ENCODE peak calls at places on chromosomes 16 and 17, in four cellular contexts. U is esophagus muscularis mucosa, V is upper lobe of left lung, O is body of pancreas. W is an unnamed sample. For H3K4me1, the result is how much of the 10 kb centered on the place peaks cover.

GRCh38 chr16:67087291-67087690 is 22.4 kb upstream of the PHAF1 start:
- DNase-seq in V (no peak), O (no peak), U (no peak), W (no peak)

GRCh38 chr16:30927789-30928378 is 4.5 kb downstream of the FBXL19 start:
- DNase-seq in V (peak), O (peak), U (no peak), W (peak)

GRCh38 chr16:27448531-27449433 is 46.8 kb downstream of the IL21R start:
- DNase-seq in U (no peak), O (no peak), V (peak), W (no peak)

GRCh38 chr16:10756574-10756973 is 12.9 kb downstream of the NUBP1 start:
- DNase-seq in V (no peak), O (no peak), U (no peak), W (no peak)

GRCh38 chr16:12758031-12758669 is 45.5 kb downstream of the CPPED1 start:
- DNase-seq in U (no peak), V (no peak), O (no peak), W (no peak)

GRCh38 chr17:68585643-68586042 is 15.5 kb downstream of the FAM20A start:
- DNase-seq in U (no peak), O (no peak), V (no peak), W (no peak)

GRCh38 chr17:882827-883585 is 96.6 kb downstream of the NXN start:
- DNase-seq in O (peak), V (no peak), U (no peak), W (peak)

GRCh38 chr17:58728831-58729230 is 26.8 kb upstream of the PPM1E start:
- DNase-seq in O (no peak), V (no peak), U (no peak), W (no peak)

GRCh38 chr17:557371-557770 is 157.3 kb downstream of the VPS53 start:
- DNase-seq in O (no peak), U (no peak), V (no peak), W (no peak)

GRCh38 chr16:67336646-67337045 is 10.0 kb downstream of the LRRC36 start:
- DNase-seq in O (no peak), U (peak), V (no peak), W (no peak)

GRCh38 chr17:19263621-19264010 is 26.4 kb downstream of the EPN2 start:
- DNase-seq in O (no peak), U (no peak), V (no peak), W (no peak)

GRCh38 chr16:49563666-49564065 is 190.1 kb downstream of the C16orf78 start:
- DNase-seq in U (no peak), O (no peak), V (no peak), W (no peak)

GRCh38 chr16:68367034-68367433 is 56.2 kb downstream of the PRMT7 start:
- DNase-seq in U (no peak), O (peak), V (no peak), W (no peak)

GRCh38 chr16:83095926-83096692 is 469.3 kb downstream of the CDH13 start:
- DNase-seq in O (no peak), V (no peak), U (no peak), W (no peak)

GRCh38 chr17:74432484-74433391 is 850 bp downstream of the GPRC5C start:
- DNase-seq in O (no peak), U (no peak), V (no peak), W (peak)

GRCh38 chr17:20271016-20271610 is 196.2 kb downstream of the LGALS9B start:
- DNase-seq in O (no peak), V (no peak), U (no peak), W (no peak)

GRCh38 chr17:68776451-68776850 is 175.3 kb upstream of the FAM20A start:
- DNase-seq in V (no peak), U (no peak), O (no peak), W (no peak)

GRCh38 chr17:40459646-40460584 is 16.7 kb downstream of the IGFBP4 start:
- DNase-seq in O (no peak), U (no peak), V (no peak), W (peak)

GRCh38 chr16:73319747-73320146 is 271.8 kb upstream of the ZFHX3 start:
- DNase-seq in U (no peak), V (no peak), O (no peak), W (no peak)

GRCh38 chr17:979211-979538 is 401 bp downstream of the NXN start:
- DNase-seq in O (no peak), U (no peak), V (no peak), W (no peak)

GRCh38 chr16:29808219-29808900 is 2.0 kb downstream of the MAZ start:
- DNase-seq in V (peak), U (no peak), O (no peak), W (peak)

GRCh38 chr17:58527306-58527705 is 12.9 kb upstream of the MTMR4 start:
- DNase-seq in U (no peak), O (no peak), V (no peak), W (no peak)

GRCh38 chr17:11889266-11889665 is 108.0 kb downstream of the ZNF18 start:
- DNase-seq in U (no peak), V (no peak), O (no peak), W (no peak)

GRCh38 chr16:55562936-55563335 is 3.5 kb upstream of the CAPNS2 start:
- DNase-seq in U (no peak), V (no peak), O (no peak), W (no peak)

GRCh38 chr17:28090551-28090950 is 48.1 kb downstream of the NLK start:
- DNase-seq in V (no peak), O (no peak), U (no peak), W (no peak)

GRCh38 chr16:71383054-71383773 is 24.7 kb downstream of the CALB2 start:
- DNase-seq in V (no peak), O (no peak), U (no peak), W (no peak)

GRCh38 chr16:35525979-35526590 is 2066.7 kb downstream of the TP53TG3F start:
- DNase-seq in O (no peak), U (no peak), V (peak), W (no peak)

GRCh38 chr17:12318614-12319266 is 298.1 kb downstream of the MAP2K4 start:
- DNase-seq in U (no peak), V (no peak), O (no peak), W (no peak)

GRCh38 chr16:66135376-66135775 is 231.1 kb upstream of the CDH5 start:
- DNase-seq in U (no peak), V (no peak), O (peak), W (peak)

GRCh38 chr16:3282103-3282746 is 1.1 kb upstream of the ZNF263 start:
- DNase-seq in U (no peak), O (no peak), V (no peak), W (no peak)

GRCh38 chr16:57106767-57107166 is 14.4 kb downstream of the CPNE2 start:
- DNase-seq in V (no peak), U (no peak), O (peak), W (no peak)

DNA sequence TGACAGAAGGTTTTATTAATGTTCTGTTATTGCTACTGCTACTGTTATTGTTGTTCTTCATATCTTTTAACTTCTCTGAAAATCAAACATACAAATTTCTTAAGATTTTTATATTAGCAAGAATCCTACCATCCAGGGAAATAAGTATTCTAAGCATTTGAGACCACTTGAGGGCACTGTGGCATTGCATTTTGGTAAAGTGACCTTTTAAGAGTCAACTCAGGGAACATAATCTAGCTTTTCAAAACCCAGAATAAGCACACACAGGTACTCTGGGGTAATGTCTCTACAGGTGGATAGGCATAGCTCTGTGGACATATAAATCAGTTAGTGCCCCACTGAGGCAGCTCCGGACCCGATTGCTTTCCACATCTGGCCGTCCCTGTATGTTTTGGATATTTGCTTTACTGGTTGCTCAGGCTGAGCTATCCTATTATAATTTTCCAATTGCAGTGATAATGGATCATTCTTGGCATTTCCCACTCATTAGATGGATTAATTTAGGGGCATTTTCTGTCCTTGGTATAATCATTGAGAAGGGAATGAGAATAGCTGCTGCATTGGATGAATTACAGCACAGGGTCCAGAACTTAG is 1425.1 kb upstream of the CDH8 start:
- DNase-seq in O (peak), U (no peak), V (no peak), W (peak)
- TF ChIP-seq CTCF in O (peak), U (peak), V (peak), W (no peak)

GRCh38 chr16:21236831-21237230 is 3.3 kb downstream of the ANKS4B start:
- DNase-seq in O (no peak), U (no peak), V (no peak), W (no peak)

GRCh38 chr16:21233521-21234150 is at the start of gene ANKS4B:
- DNase-seq in U (no peak), O (peak), V (no peak), W (no peak)

GRCh38 chr16:21233045-21233520 is 416 bp upstream of the ANKS4B start:
- DNase-seq in O (no peak), U (no peak), V (no peak), W (no peak)

GRCh38 chr16:21239646-21240045 is 6.1 kb downstream of the ANKS4B start:
- DNase-seq in V (no peak), O (no peak), U (no peak), W (no peak)

DNA sequence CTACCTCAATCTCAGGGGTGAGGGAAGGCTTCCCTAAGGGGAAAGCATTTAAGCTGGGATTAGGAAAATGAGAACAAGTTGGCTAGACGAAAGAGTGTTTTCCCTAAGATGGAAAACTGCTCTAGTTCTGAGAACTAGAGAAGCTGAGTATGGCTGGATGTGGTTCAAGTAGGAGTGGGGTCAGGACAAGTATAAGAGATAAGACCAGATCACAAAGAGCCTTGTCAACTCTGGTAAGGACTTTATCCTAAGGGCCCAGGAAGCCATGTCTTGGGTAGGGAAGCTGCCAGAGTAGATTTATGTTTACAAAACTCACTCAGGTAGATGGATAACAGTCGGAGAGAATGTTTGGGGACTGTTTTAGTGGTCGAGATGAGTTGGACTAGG is 1.7 kb downstream of the ANKS4B start:
- DNase-seq in V (no peak), U (no peak), O (no peak), W (no peak)
- TF ChIP-seq POLR2A in V (no peak), U (no peak), O (no peak), W (no peak)

GRCh38 chr16:17314148-17314547 is 156.6 kb downstream of the XYLT1 start:
- DNase-seq in U (no peak), V (no peak), O (no peak), W (no peak)
- H3K4me1 ChIP-seq in U (half or more), V (under half), O (under half), W (under half)

GRCh38 chr17:34580685-34581445 is 1.5 kb downstream of the TMEM132E start:
- DNase-seq in U (no peak), V (peak), O (no peak), W (no peak)
- TF ChIP-seq CTCF in U (no peak), V (no peak), O (no peak), W (no peak)

DNA sequence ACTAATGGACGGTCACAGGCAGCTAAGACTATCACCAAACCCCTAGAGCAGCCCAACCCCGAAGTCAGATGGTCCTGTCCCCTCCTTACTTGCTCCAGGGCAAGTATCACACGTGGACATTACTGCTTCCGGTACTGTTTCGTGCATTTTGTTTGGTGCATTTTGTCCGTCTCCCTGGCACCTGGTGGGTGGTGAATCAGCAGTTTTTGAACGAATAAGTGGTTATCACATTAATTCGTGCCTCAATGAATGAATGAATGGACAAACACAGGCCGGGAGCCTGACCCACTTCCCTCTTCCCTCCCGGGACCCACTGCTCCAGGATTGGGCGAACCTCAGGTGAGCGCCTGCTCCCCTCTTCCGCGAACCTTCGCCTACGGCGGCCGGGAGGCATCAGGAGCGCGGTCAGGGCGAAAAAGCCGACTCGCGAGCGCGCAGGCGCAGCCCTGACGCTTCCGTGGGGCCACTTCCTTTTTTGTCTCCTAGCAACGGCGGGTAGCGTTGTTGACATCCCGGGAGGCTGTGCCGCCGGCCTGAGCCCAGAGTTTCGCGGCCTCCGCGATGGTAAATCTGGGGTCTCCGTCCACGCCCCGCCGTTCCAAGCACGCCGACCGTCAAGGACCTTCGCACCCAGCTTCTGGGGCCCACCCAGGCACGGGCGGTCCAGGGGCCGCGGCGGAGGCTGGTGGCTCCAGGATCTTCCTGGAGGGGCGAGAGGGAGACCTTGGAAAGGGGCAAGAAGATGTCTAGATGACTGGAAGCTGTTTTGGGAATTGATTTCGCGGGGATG is at the start of gene DYNLRB2:
- DNase-seq in V (peak), O (peak), U (peak), W (peak)
- TF ChIP-seq POLR2A in V (no peak), O (peak), U (no peak), W (peak)

DNA sequence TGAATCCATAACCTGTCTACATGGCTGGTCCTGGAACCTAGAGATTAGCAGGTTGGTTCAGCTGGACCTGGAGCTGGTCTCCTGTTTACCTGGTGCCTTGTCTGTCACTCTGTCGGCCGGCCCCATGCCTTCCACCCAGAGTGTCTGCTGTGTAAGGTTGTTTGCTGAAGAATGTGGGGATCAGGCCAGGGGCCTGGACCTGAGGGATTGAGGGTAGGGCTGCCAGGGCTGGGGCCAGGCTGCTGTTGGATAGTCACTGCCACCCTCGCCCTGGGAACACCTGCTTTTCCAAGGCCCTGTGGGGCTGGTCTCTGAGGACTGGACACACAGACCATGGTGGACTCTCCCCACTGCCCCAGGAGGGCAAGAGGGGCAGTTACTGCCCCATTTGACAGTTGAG is 1.4 kb downstream of the NHERF2 start:
- DNase-seq in O (no peak), V (no peak), U (no peak), W (no peak)
- H3K4me1 ChIP-seq in O (under half), V (half or more), U (half or more), W (under half)

GRCh38 chr16:78072275-78072674 is 27.2 kb upstream of the WWOX start:
- DNase-seq in U (no peak), V (no peak), O (no peak), W (no peak)

GRCh38 chr16:78069913-78070312 is 29.5 kb upstream of the WWOX start:
- DNase-seq in O (no peak), U (no peak), V (no peak), W (no peak)

GRCh38 chr16:78081341-78081740 is 18.1 kb upstream of the WWOX start:
- DNase-seq in V (no peak), U (no peak), O (no peak), W (no peak)

DNA sequence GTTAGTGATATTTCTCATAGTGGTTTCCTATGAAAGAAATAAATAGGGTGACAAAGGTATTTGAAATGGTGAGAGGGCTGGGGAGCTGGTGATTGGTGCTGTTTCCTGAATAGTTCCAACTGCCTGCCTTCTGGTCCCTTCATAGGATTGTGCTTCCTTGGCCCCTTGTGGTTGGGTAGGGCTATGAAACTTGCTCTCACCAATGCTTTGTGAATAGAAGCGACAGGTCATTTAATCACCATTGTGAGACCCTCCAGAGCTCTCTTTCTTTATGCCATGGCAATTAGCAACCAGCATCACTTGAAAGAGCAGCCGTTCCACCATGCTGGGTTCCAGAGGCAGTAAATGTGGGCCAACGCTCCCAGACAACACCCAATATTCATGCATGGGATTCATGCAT is 23.7 kb upstream of the WWOX start:
- DNase-seq in V (no peak), U (no peak), O (no peak), W (no peak)
- TF ChIP-seq CTCF in V (no peak), U (no peak), O (no peak), W (no peak)

GRCh38 chr17:76469076-76469990 is 1.9 kb downstream of the AANAT start:
- DNase-seq in U (no peak), V (peak), O (no peak), W (no peak)
- TF ChIP-seq POLR2A in U (no peak), V (no peak), O (no peak), W (no peak)

GRCh38 chr16:85376292-85377095 is 236.6 kb upstream of the GSE1 start:
- DNase-seq in V (peak), U (no peak), O (peak), W (no peak)
- H3K4me1 ChIP-seq in V (under half), U (half or more), O (under half), W (under half)

GRCh38 chr17:35256629-35257028 is 13.8 kb downstream of the SLFN5 start:
- DNase-seq in O (peak), V (no peak), U (no peak), W (no peak)
- TF ChIP-seq CTCF in O (no peak), V (peak), U (no peak), W (no peak)